ENCODE peak calls at places on chromosomes 7 and 10, in seven cellular contexts. O is stomach; R is CD4-positive, CD25-positive, alpha-beta regulatory T cell; V is AG04450; U is body of pancreas; T is left lung; B is psoas muscle. E is an unnamed sample. For H3K27me3, the result is how much of the 10 kb centered on the place peaks cover.

GRCh38 chr10:49597426-49598163 is 12.5 kb upstream of the SLC18A3 start:
- DNase-seq in O (no peak), R (no peak), V (no peak), U (no peak), T (no peak), B (no peak), E (no peak)

GRCh38 chr10:52523696-52524095 is 209.6 kb downstream of the DKK1 start:
- DNase-seq in O (no peak), R (no peak), V (no peak), U (no peak), T (no peak), B (no peak), E (no peak)

GRCh38 chr10:71342850-71343773 is 24.1 kb downstream of the SLC29A3 start:
- DNase-seq in O (no peak), R (no peak), V (no peak), U (no peak), T (no peak), B (no peak), E (no peak)

GRCh38 chr7:33444501-33444900 is 315.1 kb downstream of the BBS9 start:
- DNase-seq in O (no peak), R (no peak), V (peak), U (no peak), T (no peak), B (no peak), E (no peak)

GRCh38 chr10:19164461-19164860 is 115.9 kb downstream of the MALRD1 start:
- DNase-seq in O (no peak), R (no peak), V (no peak), U (no peak), T (no peak), B (no peak), E (no peak)

GRCh38 chr7:43362652-43363428 is 220.1 kb upstream of the STK17A start:
- DNase-seq in O (no peak), R (no peak), V (no peak), U (peak), T (no peak), B (peak), E (peak)

GRCh38 chr7:111089822-111090426 is 1.0 kb upstream of the LRRN3 start:
- DNase-seq in O (no peak), R (no peak), V (no peak), U (no peak), T (no peak), B (no peak), E (no peak)

GRCh38 chr10:78623577-78624215 is 445.1 kb upstream of the ZMIZ1 start:
- DNase-seq in O (no peak), R (no peak), V (no peak), U (no peak), T (no peak), B (no peak), E (peak)

GRCh38 chr10:111748184-111748583 is 435.4 kb downstream of the GPAM start:
- DNase-seq in O (no peak), R (no peak), V (no peak), U (no peak), T (no peak), B (no peak), E (no peak)

GRCh38 chr7:130095812-130096211 is 25.5 kb downstream of the KLHDC10 start:
- DNase-seq in O (no peak), R (no peak), V (peak), U (no peak), T (no peak), B (no peak), E (no peak)

GRCh38 chr10:113228570-113228969 is 278.5 kb downstream of the TCF7L2 start:
- DNase-seq in O (no peak), R (no peak), V (no peak), U (no peak), T (no peak), B (no peak), E (peak)

GRCh38 chr7:136405931-136406777 is 429.0 kb upstream of the MTPN start:
- DNase-seq in O (peak), R (no peak), V (peak), U (peak), T (no peak), B (no peak), E (no peak)

GRCh38 chr7:126222782-126223181 is 1030.0 kb downstream of the GRM8 start:
- DNase-seq in O (no peak), R (no peak), V (no peak), U (no peak), T (no peak), B (no peak), E (no peak)

GRCh38 chr10:78388331-78389050 is 354.8 kb downstream of the RPS24 start:
- DNase-seq in O (no peak), R (no peak), V (no peak), U (no peak), T (no peak), B (no peak), E (peak)

GRCh38 chr10:58266826-58267712 is 625 bp downstream of the IPMK start:
- DNase-seq in O (peak), R (peak), V (no peak), U (peak), T (peak), B (peak), E (peak)

GRCh38 chr7:99129001-99129400 is 14.9 kb downstream of the SMURF1 start:
- DNase-seq in O (no peak), R (no peak), V (no peak), U (no peak), T (no peak), B (no peak), E (no peak)

GRCh38 chr7:39761435-39761834 is 138.1 kb downstream of the RALA start:
- DNase-seq in O (no peak), R (no peak), V (no peak), U (no peak), T (no peak), B (no peak), E (no peak)

GRCh38 chr10:78812571-78813318 is 256.0 kb upstream of the ZMIZ1 start:
- DNase-seq in O (no peak), R (no peak), V (no peak), U (no peak), T (no peak), B (no peak), E (no peak)

GRCh38 chr7:44814956-44815355 is 18.5 kb downstream of the PPIA start:
- DNase-seq in O (no peak), R (no peak), V (no peak), U (no peak), T (no peak), B (no peak), E (no peak)

GRCh38 chr10:88270871-88271713 is 312.0 kb downstream of the RNLS start:
- DNase-seq in O (no peak), R (no peak), V (no peak), U (no peak), T (no peak), B (no peak), E (peak)

GRCh38 chr7:77799078-77799964 is 748 bp downstream of the PHTF2 start:
- DNase-seq in O (no peak), R (peak), V (no peak), U (peak), T (peak), B (peak), E (peak)

GRCh38 chr10:323651-324293 is 188.5 kb downstream of the ZMYND11 start:
- DNase-seq in O (peak), R (peak), V (peak), U (no peak), T (no peak), B (peak), E (peak)

GRCh38 chr7:28958235-28958945 is at the start of gene TRIL:
- DNase-seq in O (peak), R (no peak), V (peak), U (peak), T (peak), B (peak), E (peak)

GRCh38 chr10:108427081-108427480 is 1262.6 kb upstream of the SORCS1 start:
- DNase-seq in O (peak), R (no peak), V (no peak), U (no peak), T (no peak), B (no peak), E (no peak)

GRCh38 chr10:128287099-128287498 is 160.9 kb upstream of the MKI67 start:
- DNase-seq in O (no peak), R (no peak), V (no peak), U (no peak), T (no peak), B (no peak), E (no peak)

GRCh38 chr7:141160246-141160855 is 86.5 kb downstream of the TMEM178B start:
- DNase-seq in O (no peak), R (no peak), V (no peak), U (no peak), T (no peak), B (no peak), E (no peak)

GRCh38 chr7:157499121-157499834 is 162.5 kb downstream of the DNAJB6 start:
- DNase-seq in O (peak), R (no peak), V (no peak), U (no peak), T (no peak), B (peak), E (no peak)

GRCh38 chr7:154864531-154864908 is 138.4 kb downstream of the PAXIP1 start:
- DNase-seq in O (no peak), R (no peak), V (no peak), U (no peak), T (no peak), B (no peak), E (no peak)

GRCh38 chr7:46975493-46975892 is 606.4 kb downstream of the TNS3 start:
- DNase-seq in O (no peak), R (no peak), V (no peak), U (no peak), T (no peak), B (no peak), E (no peak)

GRCh38 chr10:18104223-18104872 is 35.9 kb upstream of the CACNB2 start:
- DNase-seq in O (peak), R (peak), V (no peak), U (peak), T (no peak), B (peak), E (peak)

GRCh38 chr10:133347636-133348517 is 704 bp downstream of the PRAP1 start:
- DNase-seq in O (no peak), R (no peak), V (no peak), U (no peak), T (peak), B (no peak), E (peak)

GRCh38 chr7:23593706-23594105 is 3.5 kb upstream of the CCDC126 start:
- DNase-seq in O (no peak), R (no peak), V (no peak), U (no peak), T (no peak), B (no peak), E (no peak)

GRCh38 chr10:117677239-117677638 is 134.7 kb downstream of the EMX2 start:
- DNase-seq in O (no peak), R (no peak), V (no peak), U (no peak), T (no peak), B (no peak), E (no peak)

GRCh38 chr7:79401254-79401653 is 52.2 kb downstream of the MAGI2 start:
- DNase-seq in O (no peak), R (no peak), V (no peak), U (no peak), T (no peak), B (no peak), E (no peak)

GRCh38 chr7:2771274-2771711 is 72.8 kb downstream of the GNA12 start:
- DNase-seq in O (no peak), R (no peak), V (no peak), U (no peak), T (no peak), B (no peak), E (no peak)

GRCh38 chr10:78263521-78263988 is 229.9 kb downstream of the RPS24 start:
- DNase-seq in O (no peak), R (no peak), V (no peak), U (no peak), T (no peak), B (no peak), E (peak)

GRCh38 chr10:23174075-23174973 is 17.8 kb upstream of the PTF1A start:
- DNase-seq in O (no peak), R (no peak), V (no peak), U (peak), T (no peak), B (no peak), E (no peak)
- H3K27me3 ChIP-seq in O (under half), R (under half), V (under half), U (under half), T (under half), B (under half), E (under half)

DNA sequence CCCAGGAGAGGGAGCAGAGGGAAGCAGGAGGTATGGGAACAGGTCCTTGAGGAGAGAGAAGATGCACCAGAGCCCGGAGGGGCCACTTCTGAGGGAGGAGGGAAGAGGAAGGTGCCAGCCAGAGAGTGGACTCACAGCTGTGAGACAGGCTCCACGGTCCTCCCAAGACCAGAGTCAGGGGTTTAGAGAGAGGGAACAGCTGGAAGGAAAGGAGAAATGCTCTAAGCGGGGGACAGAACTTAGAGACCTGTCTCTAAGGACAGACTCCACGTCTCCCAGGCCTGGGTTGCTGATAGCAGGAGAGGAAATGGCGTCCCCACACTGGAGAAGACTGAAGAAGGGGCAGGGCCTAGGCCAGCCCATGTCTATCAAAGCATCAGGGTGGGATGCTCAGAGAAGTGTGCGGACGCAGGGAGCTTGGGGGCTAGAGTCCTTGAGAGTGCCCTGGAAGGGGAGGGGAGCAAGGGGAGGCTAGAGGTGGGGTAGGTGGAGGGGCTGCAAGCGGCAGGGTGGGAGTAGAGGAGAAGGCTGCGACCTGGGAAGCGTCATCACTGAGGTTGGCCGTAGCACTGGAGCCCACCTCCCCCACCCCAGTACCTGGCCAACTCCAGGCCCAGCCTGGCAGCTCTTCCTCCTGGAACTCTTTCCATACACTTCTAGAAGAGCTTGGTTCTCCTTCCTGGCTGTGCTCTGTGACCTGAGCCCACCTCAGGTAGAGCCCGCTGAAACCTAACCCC is 25.6 kb upstream of the GRID1 start:
- DNase-seq in O (no peak), R (no peak), V (no peak), U (no peak), T (no peak), B (no peak), E (no peak)
- H3K27me3 ChIP-seq in O (under half), R (under half), V (under half), U (under half), T (under half), B (under half), E (under half)

GRCh38 chr10:45160266-45160665 is 155.1 kb downstream of the OR13A1 start:
- DNase-seq in O (no peak), R (no peak), V (no peak), U (no peak), T (no peak), B (no peak), E (peak)

GRCh38 chr10:45163315-45163975 is 152.0 kb downstream of the OR13A1 start:
- DNase-seq in O (no peak), R (no peak), V (no peak), U (no peak), T (no peak), B (no peak), E (no peak)
- H3K27me3 ChIP-seq in O (under half), R (under half), V (under half), U (under half), T (under half), B (under half), E (under half)

DNA sequence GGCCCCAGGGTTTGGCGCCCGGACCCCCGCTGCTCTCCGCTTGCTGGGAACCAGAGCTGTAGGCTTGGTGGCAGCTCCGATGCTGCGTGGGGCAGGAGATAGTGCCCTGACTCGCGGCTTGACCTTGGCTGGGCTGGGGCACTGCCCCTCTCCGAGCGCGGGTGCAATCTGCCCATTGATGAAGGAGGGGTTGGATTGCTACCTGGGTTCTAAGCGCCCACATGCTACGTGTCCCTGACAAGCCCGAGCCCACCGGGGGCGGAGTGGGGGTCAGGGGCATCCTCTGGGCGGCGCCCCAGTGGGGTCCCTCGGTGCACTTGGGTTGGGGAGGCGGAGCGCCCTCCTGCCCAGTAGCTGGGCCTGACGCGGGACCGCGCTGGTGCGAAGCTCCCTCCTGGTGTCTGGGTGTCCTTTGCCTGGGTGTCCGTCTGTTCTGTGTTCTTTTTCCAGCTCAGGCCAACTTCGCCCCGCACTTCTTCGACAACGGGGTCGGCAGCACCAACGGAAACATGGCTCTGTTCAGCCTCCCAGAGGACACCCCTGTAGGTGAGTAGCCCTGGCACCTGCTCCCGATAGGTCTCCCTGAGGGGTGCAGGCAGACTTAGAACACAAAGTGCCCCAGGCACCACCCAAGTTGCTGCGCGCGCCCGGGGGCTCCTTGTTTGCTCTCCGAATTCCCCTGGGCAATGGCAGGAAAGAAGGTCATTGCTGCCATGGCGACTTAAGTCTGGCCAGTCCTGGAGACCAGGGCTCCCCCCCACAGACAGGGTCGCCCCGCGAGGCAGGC is 900 bp downstream of the CDHR1 start:
- DNase-seq in O (no peak), R (no peak), V (no peak), U (no peak), T (no peak), B (no peak), E (no peak)
- H3K27me3 ChIP-seq in O (under half), R (under half), V (under half), U (under half), T (under half), B (under half), E (under half)

DNA sequence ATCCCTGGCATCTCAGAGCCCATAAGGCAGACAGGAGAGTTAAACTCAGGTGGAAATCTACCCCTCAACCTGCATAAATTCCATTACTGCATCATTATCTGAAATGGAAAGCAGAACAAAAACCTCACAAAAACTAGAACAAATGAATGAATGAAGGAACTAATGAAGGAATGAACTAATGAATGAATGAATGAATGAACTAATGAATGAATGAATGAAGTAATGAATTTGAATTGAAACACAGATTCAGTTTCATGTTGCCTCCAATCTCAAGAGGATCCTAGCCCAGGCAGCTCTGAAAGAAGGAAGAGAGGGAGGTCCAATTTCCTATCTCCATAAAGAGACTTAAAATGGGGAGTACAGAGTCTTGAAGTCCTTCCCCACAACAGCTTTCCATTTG is 1.9 kb upstream of the UCN3 start:
- DNase-seq in O (no peak), R (no peak), V (no peak), U (no peak), T (no peak), B (no peak), E (no peak)
- H3K27me3 ChIP-seq in O (under half), R (under half), V (under half), U (under half), T (under half), B (under half), E (under half)

GRCh38 chr7:42107484-42107883 is 129.5 kb downstream of the GLI3 start:
- DNase-seq in O (no peak), R (no peak), V (no peak), U (no peak), T (no peak), B (no peak), E (peak)

GRCh38 chr7:42106562-42106961 is 130.4 kb downstream of the GLI3 start:
- DNase-seq in O (no peak), R (no peak), V (no peak), U (no peak), T (no peak), B (no peak), E (no peak)

GRCh38 chr7:42104231-42104630 is 132.8 kb downstream of the GLI3 start:
- DNase-seq in O (no peak), R (no peak), V (no peak), U (no peak), T (no peak), B (no peak), E (no peak)

GRCh38 chr7:42104694-42105093 is 132.3 kb downstream of the GLI3 start:
- DNase-seq in O (no peak), R (no peak), V (no peak), U (no peak), T (no peak), B (no peak), E (no peak)

GRCh38 chr7:42105541-42106349 is 131.3 kb downstream of the GLI3 start:
- DNase-seq in O (no peak), R (no peak), V (no peak), U (no peak), T (peak), B (no peak), E (no peak)
- H3K27me3 ChIP-seq in O (under half), R (under half), V (under half), U (under half), T (under half), B (under half), E (under half)

DNA sequence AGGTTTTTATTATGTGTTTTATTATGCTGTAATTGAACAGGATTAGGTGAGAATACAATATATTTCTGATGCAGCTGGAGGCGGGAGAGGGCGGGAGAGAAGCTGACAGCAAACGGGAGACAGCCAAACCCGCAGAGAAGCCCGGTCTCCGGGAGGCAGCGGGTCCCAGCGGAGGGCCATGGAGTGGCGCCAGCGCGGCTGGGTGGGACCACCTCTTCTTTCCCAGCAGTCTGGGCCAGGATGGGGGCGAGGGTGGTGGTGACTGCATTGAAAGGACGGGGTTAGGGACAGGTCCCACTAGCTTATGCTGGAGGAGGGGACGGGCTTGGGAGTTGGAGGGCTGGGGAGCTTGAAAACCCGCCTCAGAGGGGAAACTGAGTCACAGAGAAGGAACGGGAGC is 14.5 kb upstream of the KAZALD1 start:
- DNase-seq in O (no peak), R (no peak), V (no peak), U (no peak), T (no peak), B (no peak), E (no peak)
- H3K27me3 ChIP-seq in O (under half), R (under half), V (under half), U (under half), T (under half), B (under half), E (under half)

E was measured in MG63.